ENCODE peak calls at places on chromosomes 13 and 19, in four cellular contexts. U is K562, M is HCT116, L is H1. W is an unnamed sample.
A peak's percentile ranks its signal among the peaks of the same experiment; 100 is the strongest.

GRCh38 chr19:7926021-7926726 is at the start of gene CTXN1:
- DNase-seq in U (peak; percentile 80), M (no peak), L (peak; percentile 91), W (no peak)

GRCh38 chr19:35023428-35023827 is 6.8 kb upstream of the SCN1B start:
- DNase-seq in U (no peak), M (no peak), L (no peak), W (no peak)

GRCh38 chr19:45402469-45403070 is 2.3 kb downstream of the PPP1R13L start:
- DNase-seq in U (peak; percentile 75), M (no peak), L (peak; percentile 88), W (no peak)

GRCh38 chr13:24307211-24308067 is 1.9 kb upstream of the C1QTNF9 start:
- DNase-seq in U (no peak), M (no peak), L (no peak), W (no peak)

GRCh38 chr19:47729468-47729798 is 15.9 kb upstream of the NOP53 start:
- DNase-seq in U (peak; percentile 85), M (peak; percentile 79), L (peak; percentile 57), W (no peak)

GRCh38 chr13:71156550-71156949 is 710.5 kb downstream of the DACH1 start:
- DNase-seq in U (no peak), M (no peak), L (no peak), W (no peak)

GRCh38 chr13:41696163-41697003 is 239.0 kb downstream of the RGCC start:
- DNase-seq in U (peak; percentile 3), M (peak; percentile 61), L (no peak), W (no peak)

GRCh38 chr19:12482505-12482886 is 2.1 kb downstream of the ZNF709 start:
- DNase-seq in U (no peak), M (no peak), L (no peak), W (peak; percentile 33)

GRCh38 chr19:17871878-17872250 is at the start of gene SLC5A5:
- DNase-seq in U (peak; percentile 51), M (no peak), L (peak; percentile 61), W (no peak)

GRCh38 chr19:15418112-15418587 is 638 bp downstream of the AKAP8L start:
- DNase-seq in U (peak; percentile 43), M (no peak), L (no peak), W (no peak)

GRCh38 chr13:107025991-107026390 is 458.1 kb upstream of the ARGLU1 start:
- DNase-seq in U (no peak), M (no peak), L (no peak), W (no peak)

GRCh38 chr19:41695745-41696144 is 7.7 kb upstream of the CEACAM7 start:
- DNase-seq in U (no peak), M (no peak), L (no peak), W (no peak)

GRCh38 chr19:38868551-38868950 is 9.5 kb downstream of the RINL start:
- DNase-seq in U (no peak), M (no peak), L (no peak), W (no peak)

GRCh38 chr19:10389863-10390262 is 9.5 kb upstream of the TYK2 start:
- DNase-seq in U (peak; percentile 45), M (no peak), L (peak; percentile 66), W (no peak)

GRCh38 chr13:51267581-51267980 is 45.4 kb downstream of the FAM124A start:
- DNase-seq in U (no peak), M (no peak), L (no peak), W (no peak)

GRCh38 chr19:44254496-44254895 is 5.2 kb upstream of the ZNF233 start:
- DNase-seq in U (no peak), M (no peak), L (no peak), W (no peak)

GRCh38 chr19:46579286-46579944 is 21.7 kb upstream of the CALM3 start:
- DNase-seq in U (no peak), M (no peak), L (peak; percentile 82), W (no peak)

GRCh38 chr19:3129112-3129511 is 6.7 kb upstream of the GNA15 start:
- DNase-seq in U (peak; percentile 57), M (peak; percentile 48), L (no peak), W (no peak)

GRCh38 chr19:3506384-3507340 is 551 bp downstream of the FZR1 start:
- DNase-seq in U (peak; percentile 28), M (no peak), L (no peak), W (no peak)

GRCh38 chr13:21033224-21033855 is 28.0 kb downstream of the LATS2 start:
- DNase-seq in U (no peak), M (no peak), L (no peak), W (no peak)

GRCh38 chr13:37306778-37307544 is 201.5 kb upstream of the CSNK1A1L start:
- DNase-seq in U (no peak), M (no peak), L (no peak), W (no peak)

GRCh38 chr13:55244991-55245644 is 1895.6 kb upstream of the PRR20A start:
- DNase-seq in U (peak; percentile 1), M (no peak), L (peak; percentile 66), W (no peak)

GRCh38 chr13:35930665-35931631 is 200.2 kb downstream of the DCLK1 start:
- DNase-seq in U (no peak), M (no peak), L (no peak), W (peak; percentile 8)

GRCh38 chr19:3810708-3811355 is 24.7 kb upstream of the MATK start:
- DNase-seq in U (no peak), M (no peak), L (no peak), W (no peak)

GRCh38 chr19:38650180-38650775 is 2.8 kb downstream of the ACTN4 start:
- DNase-seq in U (peak; percentile 48), M (no peak), L (no peak), W (no peak)

GRCh38 chr19:55153652-55154264 is 3.8 kb downstream of the TNNI3 start:
- DNase-seq in U (no peak), M (no peak), L (no peak), W (no peak)

GRCh38 chr13:98173431-98173921 is 3.6 kb downstream of the RNF113B start:
- DNase-seq in U (no peak), M (peak; percentile 29), L (no peak), W (no peak)

GRCh38 chr19:37964109-37964508 is 57.1 kb downstream of the SIPA1L3 start:
- DNase-seq in U (no peak), M (no peak), L (no peak), W (no peak)

GRCh38 chr13:95120650-95121049 is 180.6 kb downstream of the ABCC4 start:
- DNase-seq in U (no peak), M (no peak), L (no peak), W (no peak)

GRCh38 chr19:41421314-41421713 is 5.9 kb downstream of the B3GNT8 start:
- DNase-seq in U (no peak), M (no peak), L (no peak), W (no peak)

GRCh38 chr19:29324717-29325116 is 111.8 kb upstream of the UQCRFS1 start:
- DNase-seq in U (no peak), M (no peak), L (no peak), W (no peak)

GRCh38 chr13:75236774-75237173 is 245.2 kb downstream of the TBC1D4 start:
- DNase-seq in U (no peak), M (no peak), L (no peak), W (no peak)
- TF ChIP-seq SP1 in U (no peak), M (no peak), L (no peak), W (no peak)

GRCh38 chr13:43058318-43058674 is 34.9 kb downstream of the DNAJC15 start:
- DNase-seq in U (no peak), M (peak; percentile 87), L (no peak), W (no peak)
- TF ChIP-seq EGR1 in U (no peak), M (peak; percentile 66), L (no peak), W (no peak)

GRCh38 chr13:108155185-108156106 is 59.9 kb downstream of the LIG4 start:
- DNase-seq in U (peak; percentile 32), M (peak; percentile 38), L (peak; percentile 78), W (no peak)
- TF ChIP-seq SP1 in U (no peak), M (no peak), L (no peak), W (no peak)

GRCh38 chr19:51440052-51440451 is 18.2 kb downstream of the SIGLEC8 start:
- DNase-seq in U (no peak), M (no peak), L (no peak), W (no peak)
- TF ChIP-seq EGR1 in U (no peak), M (no peak), L (no peak), W (no peak)

GRCh38 chr13:39347926-39348901 is 254.8 kb downstream of the LHFPL6 start:
- DNase-seq in U (no peak), M (no peak), L (peak; percentile 52), W (no peak)
- TF ChIP-seq SP1 in U (no peak), M (no peak), L (peak; percentile 21), W (no peak)

W was measured in GM12878.